ENCODE peak calls at places on chromosomes 16 and 17, in nine cellular contexts. R is body of pancreas, D is A673, E is cardiac muscle cell, X is fibroblast of lung, U is nephron progenitor cell, N is IMR-90, W is tibial artery, J is stomach. F is an unnamed sample.

GRCh38 chr17:40547079-40547784 is 18.0 kb downstream of the CCR7 start:
- DNase-seq in J (peak), E (no peak), X (no peak), N (no peak), U (no peak), R (peak), D (no peak), W (peak), F (peak)

GRCh38 chr16:19698480-19699465 is 19.3 kb downstream of the KNOP1 start:
- DNase-seq in X (peak), U (no peak), E (no peak), W (no peak), J (no peak), D (no peak), R (no peak), N (peak), F (no peak)

GRCh38 chr16:4771646-4772045 is 4.7 kb upstream of the ZNF500 start:
- DNase-seq in X (no peak), U (no peak), W (no peak), N (no peak), R (no peak), E (no peak), J (no peak), D (no peak), F (no peak)

GRCh38 chr17:31582151-31582907 is 190.9 kb downstream of the RAB11FIP4 start:
- DNase-seq in R (peak), J (peak), U (no peak), W (peak), N (peak), X (no peak), E (no peak), D (no peak), F (peak)

GRCh38 chr17:39903158-39903884 is 15.1 kb downstream of the GSDMB start:
- DNase-seq in X (no peak), W (no peak), D (no peak), R (no peak), E (no peak), U (no peak), N (no peak), J (no peak), F (peak)

GRCh38 chr17:52170963-52171572 is 12.6 kb upstream of the CA10 start:
- DNase-seq in U (peak), E (peak), R (peak), N (no peak), X (no peak), W (no peak), D (peak), J (peak), F (peak)

GRCh38 chr16:11321662-11322061 is 23.6 kb upstream of the RMI2 start:
- DNase-seq in U (no peak), R (no peak), W (no peak), J (no peak), E (no peak), X (no peak), N (no peak), D (no peak), F (no peak)

GRCh38 chr16:58459344-58460218 is 40.4 kb upstream of the NDRG4 start:
- DNase-seq in R (no peak), D (no peak), N (peak), U (no peak), W (no peak), X (peak), E (no peak), J (no peak), F (peak)

GRCh38 chr16:9012848-9013507 is 49.3 kb upstream of the USP7 start:
- DNase-seq in E (peak), R (no peak), W (no peak), J (no peak), X (peak), D (peak), U (peak), N (no peak), F (peak)

GRCh38 chr17:74558882-74559519 is 8.3 kb downstream of the CD300H start:
- DNase-seq in D (no peak), N (no peak), U (no peak), X (no peak), W (no peak), E (no peak), J (no peak), R (no peak), F (no peak)

GRCh38 chr17:31535581-31535981 is 144.1 kb downstream of the RAB11FIP4 start:
- DNase-seq in J (no peak), D (no peak), W (no peak), X (no peak), R (no peak), U (no peak), E (no peak), N (no peak), F (peak)

GRCh38 chr16:81513204-81514040 is 68.8 kb downstream of the CMIP start:
- DNase-seq in X (peak), W (peak), U (no peak), R (peak), N (no peak), J (no peak), D (no peak), E (peak), F (no peak)

GRCh38 chr16:35552763-35553162 is 2093.4 kb downstream of the TP53TG3F start:
- DNase-seq in N (no peak), E (no peak), U (no peak), D (no peak), J (no peak), X (no peak), R (no peak), W (no peak), F (no peak)

GRCh38 chr17:77098884-77099545 is 41.8 kb upstream of the SEC14L1 start:
- DNase-seq in U (no peak), E (no peak), D (peak), N (peak), J (peak), X (peak), R (peak), W (peak), F (peak)

GRCh38 chr16:11233727-11234376 is 22.2 kb downstream of the SOCS1 start:
- DNase-seq in J (no peak), U (no peak), D (no peak), W (no peak), N (no peak), E (no peak), X (no peak), R (no peak), F (peak)

GRCh38 chr16:4213721-4214120 is 28.2 kb downstream of the SRL start:
- DNase-seq in W (no peak), J (peak), X (no peak), D (no peak), N (no peak), R (no peak), E (no peak), U (no peak), F (no peak)

GRCh38 chr17:78933959-78934568 is 8.9 kb upstream of the TIMP2 start:
- DNase-seq in W (peak), E (peak), D (peak), R (peak), U (peak), N (peak), X (peak), J (peak), F (no peak)

GRCh38 chr17:21680366-21680765 is 12.0 kb upstream of the KCNJ18 start:
- DNase-seq in J (no peak), R (peak), E (no peak), X (no peak), D (no peak), U (no peak), N (no peak), W (peak), F (no peak)

GRCh38 chr17:68576811-68577551 is 24.2 kb downstream of the FAM20A start:
- DNase-seq in E (no peak), R (no peak), J (no peak), X (peak), U (no peak), D (no peak), W (no peak), N (peak), F (no peak)

GRCh38 chr16:69434066-69434465 is 9.6 kb downstream of the CYB5B start:
- DNase-seq in X (no peak), R (no peak), U (no peak), D (no peak), J (no peak), N (no peak), W (no peak), E (no peak), F (no peak)

GRCh38 chr17:9568957-9569588 is 6.5 kb downstream of the STX8 start:
- DNase-seq in N (no peak), D (no peak), U (no peak), J (no peak), X (no peak), E (no peak), W (no peak), R (no peak), F (no peak)

GRCh38 chr17:6698004-6698403 is 15.2 kb downstream of the SLC13A5 start:
- DNase-seq in D (no peak), U (no peak), W (peak), J (no peak), N (no peak), X (no peak), E (no peak), R (no peak), F (no peak)

GRCh38 chr17:44527954-44528353 is 24.7 kb upstream of the GPATCH8 start:
- DNase-seq in X (no peak), W (no peak), N (no peak), U (no peak), J (no peak), D (no peak), R (no peak), E (no peak), F (no peak)

GRCh38 chr17:1545618-1546017 is 17.0 kb downstream of the PITPNA start:
- DNase-seq in R (no peak), J (no peak), U (no peak), D (no peak), W (no peak), E (no peak), N (no peak), X (no peak), F (no peak)

GRCh38 chr17:3558603-3559269 is 1.1 kb upstream of the TRPV3 start:
- DNase-seq in X (peak), R (no peak), W (no peak), D (no peak), E (no peak), U (no peak), J (peak), N (peak), F (peak)

GRCh38 chr17:42598905-42599304 is 10.3 kb downstream of the RETREG3 start:
- DNase-seq in X (no peak), U (no peak), N (no peak), D (no peak), E (no peak), R (no peak), J (peak), W (no peak), F (no peak)

GRCh38 chr17:77675816-77676799 is 282.4 kb upstream of the TNRC6C start:
- DNase-seq in N (no peak), J (no peak), U (peak), W (peak), R (no peak), D (no peak), X (no peak), E (peak), F (no peak)

GRCh38 chr17:40510328-40510648 is 8.9 kb upstream of the TNS4 start:
- DNase-seq in J (no peak), X (no peak), U (no peak), N (peak), E (no peak), W (peak), R (peak), D (no peak), F (peak)

GRCh38 chr16:50244504-50245416 is 21.6 kb upstream of the ADCY7 start:
- DNase-seq in D (no peak), X (no peak), R (no peak), J (no peak), N (no peak), U (peak), W (no peak), E (no peak), F (no peak)

GRCh38 chr16:80846275-80847013 is 42.0 kb upstream of the CDYL2 start:
- DNase-seq in U (no peak), X (no peak), W (no peak), J (no peak), E (no peak), R (no peak), N (no peak), D (no peak), F (no peak)

GRCh38 chr16:89326721-89327120 is 109.2 kb downstream of the ZNF778 start:
- DNase-seq in R (peak), J (no peak), N (no peak), X (no peak), D (no peak), U (no peak), E (no peak), W (peak), F (no peak)

GRCh38 chr17:73104450-73104849 is 12.0 kb upstream of the SLC39A11 start:
- DNase-seq in E (no peak), R (no peak), J (no peak), X (no peak), D (no peak), W (no peak), N (no peak), U (no peak), F (no peak)

GRCh38 chr16:85056211-85056748 is 28.7 kb downstream of the KIAA0513 start:
- DNase-seq in W (no peak), N (peak), D (no peak), X (peak), U (no peak), J (no peak), R (no peak), E (peak), F (no peak)

GRCh38 chr17:19726615-19727376 is 10.4 kb upstream of the SLC47A2 start:
- DNase-seq in J (no peak), D (no peak), N (no peak), W (no peak), R (no peak), E (no peak), U (no peak), X (peak), F (no peak)

GRCh38 chr17:18141210-18141803 is 32.8 kb downstream of the MYO15A start:
- DNase-seq in N (peak), W (no peak), D (peak), E (peak), J (no peak), U (peak), X (peak), R (peak), F (peak)

GRCh38 chr16:54506691-54507090 is 220.1 kb upstream of the IRX3 start:
- DNase-seq in W (no peak), N (no peak), E (peak), J (no peak), X (no peak), U (no peak), R (no peak), D (peak), F (no peak)

DNA sequence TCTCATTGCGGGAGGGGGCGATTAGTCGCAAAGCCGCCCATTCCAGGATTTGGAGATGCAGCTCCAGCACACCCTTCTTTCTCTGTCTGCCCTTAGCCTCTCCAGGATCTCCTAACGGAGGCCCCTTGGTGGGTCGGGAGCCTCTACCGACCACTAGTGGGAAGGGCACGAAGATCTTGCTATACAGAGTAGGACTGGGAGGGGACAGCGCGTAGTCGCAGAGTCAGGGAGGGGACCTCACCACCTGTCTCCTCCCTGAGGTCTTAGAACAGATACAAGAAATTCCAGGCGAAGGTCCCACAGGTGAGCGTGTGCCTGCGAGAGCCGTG is 569 bp upstream of the SMTNL2 start:
- DNase-seq in D (peak), E (peak), W (no peak), U (peak), J (no peak), N (no peak), X (no peak), R (no peak), F (peak)
- TF ChIP-seq CTCF in D (peak), E (peak), W (no peak), U (peak), J (no peak), N (peak), X (peak), R (no peak), F (peak)

DNA sequence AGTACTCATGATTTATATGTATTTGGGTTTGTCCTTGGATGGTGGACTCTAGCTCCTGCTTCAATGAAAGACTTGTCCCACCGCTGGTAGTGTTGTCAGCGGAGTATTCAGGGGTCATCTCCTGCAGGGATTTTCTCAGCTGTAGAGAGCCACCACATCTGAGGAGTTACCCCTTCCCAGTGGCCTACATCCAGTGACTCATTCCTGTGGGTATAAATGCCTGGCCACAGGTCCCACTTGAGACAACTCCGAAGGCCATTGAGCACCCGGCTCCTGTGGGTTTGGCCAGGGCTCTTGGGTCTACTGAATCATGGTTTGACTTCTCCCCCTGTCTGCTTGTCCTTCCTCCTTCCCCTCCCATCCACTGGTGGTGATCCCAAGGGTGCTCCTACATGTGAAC is 34.6 kb upstream of the WSB1 start:
- DNase-seq in N (no peak), U (no peak), R (no peak), X (no peak), J (no peak), W (no peak), D (no peak), E (no peak), F (no peak)
- TF ChIP-seq CTCF in N (no peak), U (no peak), R (no peak), X (no peak), J (no peak), W (no peak), D (no peak), E (no peak), F (no peak)

DNA sequence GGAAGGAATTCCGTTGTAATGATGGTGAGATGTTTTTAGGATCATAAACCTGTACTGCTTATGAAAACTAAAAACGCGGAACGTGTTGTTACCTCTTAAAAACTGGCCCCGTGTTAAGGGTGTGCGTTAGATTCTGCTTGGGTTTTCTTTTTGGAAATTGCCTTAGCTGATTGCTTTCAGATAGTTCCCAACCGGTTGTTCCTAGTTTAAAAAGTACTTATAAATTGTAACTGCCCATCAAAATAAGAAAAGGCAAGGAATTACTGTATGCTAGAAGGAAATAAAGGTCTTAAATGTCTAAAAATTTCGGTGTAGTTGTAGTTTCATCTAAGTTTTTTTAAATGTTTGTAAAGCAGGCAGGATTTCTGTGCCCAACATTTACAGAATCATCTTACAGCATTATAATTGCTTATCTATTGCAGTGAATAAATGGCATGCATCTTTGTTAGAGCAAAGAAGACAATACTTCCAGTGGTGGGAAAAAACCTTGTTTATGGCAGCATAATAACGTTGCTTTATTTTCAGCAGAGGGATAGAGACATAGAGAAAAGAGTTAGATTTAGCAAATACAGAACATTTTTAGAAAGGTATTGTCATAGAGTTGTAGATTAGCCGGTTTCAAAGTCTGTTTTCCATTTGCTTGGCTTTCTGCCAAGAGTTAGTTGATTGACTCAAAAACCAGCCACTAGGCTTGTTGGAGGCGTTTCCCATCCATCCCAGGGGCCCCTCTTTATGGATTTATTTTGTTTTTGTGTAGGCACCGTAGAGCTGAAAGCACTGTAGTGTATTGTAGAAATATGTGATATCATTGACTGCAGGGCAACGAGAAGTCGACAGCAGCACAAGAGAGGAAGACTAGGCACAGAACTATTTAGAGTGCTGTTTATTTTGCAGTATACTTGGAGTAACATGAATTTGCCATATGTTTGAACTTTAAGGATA is 1.7 kb downstream of the PPM1D start:
- DNase-seq in W (no peak), D (peak), J (peak), U (peak), N (peak), R (peak), X (peak), E (peak), F (peak)
- TF ChIP-seq CTCF in W (no peak), D (peak), J (no peak), U (no peak), N (no peak), R (no peak), X (no peak), E (no peak), F (no peak)

GRCh38 chr17:36934144-36934758 is 3.0 kb upstream of the LHX1 start:
- DNase-seq in W (no peak), N (no peak), E (no peak), J (no peak), U (no peak), R (no peak), D (no peak), X (no peak), F (no peak)
- TF ChIP-seq CTCF in W (no peak), N (no peak), E (no peak), J (no peak), U (no peak), R (no peak), D (no peak), X (no peak), F (no peak)

DNA sequence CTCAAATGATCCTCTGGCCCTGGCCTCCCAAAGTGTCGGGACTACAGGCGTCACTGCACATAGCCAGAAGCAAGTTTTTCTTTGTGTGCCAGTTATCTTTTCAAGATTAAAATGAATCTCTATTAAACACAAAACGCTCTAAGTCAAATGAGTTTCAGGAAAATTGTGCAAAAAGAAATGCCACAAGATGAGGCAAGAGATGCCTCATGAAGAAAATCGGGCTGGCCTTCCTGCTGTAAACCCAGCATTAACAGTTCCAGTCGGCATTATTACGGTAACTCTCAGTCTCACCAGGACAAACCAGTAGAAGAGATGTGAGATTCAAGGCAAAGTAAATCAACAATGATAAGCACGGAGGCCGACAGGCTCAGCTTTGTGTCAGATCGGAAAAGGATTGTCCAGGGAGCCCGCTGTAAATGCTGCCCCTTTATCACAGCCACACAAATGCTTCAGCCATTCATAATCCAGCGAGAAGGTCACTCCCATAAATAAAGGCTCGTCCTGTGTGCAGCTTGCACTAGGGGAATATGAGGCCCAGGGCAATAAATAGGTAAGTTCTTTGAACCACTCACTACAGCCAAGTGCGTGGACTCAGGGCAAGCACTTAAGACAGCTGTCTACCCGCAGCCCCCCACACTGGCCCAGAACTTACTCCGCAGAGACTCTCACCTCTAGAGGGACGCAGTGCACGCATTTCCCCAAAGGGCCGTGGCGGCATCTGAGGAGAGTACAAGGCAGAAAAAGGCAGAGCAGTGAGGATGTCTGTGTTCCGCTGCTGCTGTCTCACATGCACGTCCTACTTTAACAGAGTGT is 27.2 kb downstream of the NPLOC4 start:
- DNase-seq in W (no peak), N (no peak), E (no peak), U (no peak), J (no peak), X (no peak), R (no peak), D (no peak), F (no peak)
- TF ChIP-seq CTCF in W (no peak), N (no peak), E (no peak), U (no peak), J (no peak), X (no peak), R (no peak), D (no peak), F (no peak)